ENCODE peak calls at places on chromosomes 5 and 9, in seven cellular contexts. S is LoVo; I is SIG-M5; J is neural crest cell; R is putamen; C is ACHN; K is activated T-helper 1 cell treated with anti-CD3 and anti-CD28 coated beads, Interleukin-2, amount 50 U/mL, for 16 hours. O is an unnamed sample.

GRCh38 chr5:72760259-72760658 is 56.2 kb upstream of the TNPO1 start:
- DNase-seq in S (no peak), I (no peak), J (no peak), R (no peak), C (peak; percentile 0), K (no peak), O (no peak)

GRCh38 chr5:179153921-179154345 is 93.8 kb downstream of the ZNF354C start:
- DNase-seq in S (no peak), I (no peak), J (no peak), R (no peak), C (no peak), K (no peak), O (no peak)

GRCh38 chr5:16901038-16901644 is 34.9 kb downstream of the MYO10 start:
- DNase-seq in S (no peak), I (no peak), J (no peak), R (no peak), C (no peak), K (no peak), O (no peak)

GRCh38 chr5:56589486-56589870 is 225.9 kb upstream of the MAP3K1 start:
- DNase-seq in S (no peak), I (no peak), J (no peak), R (no peak), C (no peak), K (no peak), O (no peak)

GRCh38 chr5:83096660-83097334 is 19.4 kb downstream of the XRCC4 start:
- DNase-seq in S (no peak), I (no peak), J (no peak), R (no peak), C (no peak), K (no peak), O (no peak)

GRCh38 chr9:107215381-107215780 is 67.7 kb upstream of the RAD23B start:
- DNase-seq in S (no peak), I (no peak), J (no peak), R (no peak), C (peak; percentile 19), K (no peak), O (no peak)

GRCh38 chr5:151730381-151730780 is 28.1 kb downstream of the ATOX1 start:
- DNase-seq in S (no peak), I (no peak), J (no peak), R (no peak), C (no peak), K (no peak), O (no peak)

GRCh38 chr5:36820900-36821299 is 55.7 kb upstream of the NIPBL start:
- DNase-seq in S (no peak), I (no peak), J (no peak), R (no peak), C (no peak), K (no peak), O (peak; percentile 40)